ENCODE peak calls at places on chromosomes 7 and 10, in seven cellular contexts. Q is right lobe of liver, M is IMR-90, H is lower leg skin, J is breast epithelium, I is uterus, B is endothelial cell of umbilical vein. N is an unnamed sample.
A peak's percentile ranks its signal among the peaks of the same experiment; 100 is the strongest.

GRCh38 chr10:55305281-55305680 is 504.2 kb upstream of the PCDH15 start:
- DNase-seq in M (no peak), B (no peak), Q (no peak), J (no peak), H (no peak), I (no peak), N (no peak)

GRCh38 chr7:114087674-114088539 is 169.1 kb upstream of the PPP1R3A start:
- DNase-seq in Q (peak; percentile 44), J (no peak), B (peak; percentile 6), M (no peak), H (no peak), I (peak; percentile 27), N (no peak)

GRCh38 chr7:137579913-137580640 is 236.5 kb upstream of the PTN start:
- DNase-seq in Q (no peak), B (peak; percentile 90), M (peak; percentile 95), I (no peak), J (no peak), H (no peak), N (no peak)

GRCh38 chr7:131302876-131303707 is 24.6 kb upstream of the MKLN1 start:
- DNase-seq in M (peak; percentile 23), I (no peak), B (peak; percentile 33), J (no peak), Q (peak; percentile 37), H (no peak), N (no peak)

GRCh38 chr7:90512841-90513254 is 43.4 kb downstream of the PTTG1IP2 start:
- DNase-seq in H (no peak), M (no peak), B (no peak), I (no peak), J (no peak), Q (no peak), N (no peak)

GRCh38 chr7:128404826-128405344 is 4.9 kb downstream of the IMPDH1 start:
- DNase-seq in B (peak; percentile 34), H (no peak), Q (no peak), J (no peak), I (no peak), M (peak; percentile 5), N (no peak)

GRCh38 chr7:95420996-95421846 is 13.6 kb downstream of the PON2 start:
- DNase-seq in B (no peak), H (no peak), Q (no peak), M (peak; percentile 79), J (no peak), I (no peak), N (no peak)

GRCh38 chr7:20650782-20651181 is 35.3 kb downstream of the ABCB5 start:
- DNase-seq in H (no peak), I (no peak), B (no peak), M (no peak), J (no peak), Q (no peak), N (no peak)

GRCh38 chr10:121310151-121310711 is 288.0 kb downstream of the FGFR2 start:
- DNase-seq in H (no peak), B (no peak), M (no peak), Q (no peak), J (no peak), I (no peak), N (no peak)

GRCh38 chr7:128879461-128879938 is 16.8 kb downstream of the ATP6V1F start:
- DNase-seq in Q (peak; percentile 59), M (no peak), I (no peak), H (no peak), J (no peak), B (no peak), N (peak; percentile 63)

GRCh38 chr7:106430535-106431455 is 146.0 kb upstream of the NAMPT start:
- DNase-seq in B (no peak), Q (no peak), J (no peak), M (no peak), H (no peak), I (no peak), N (no peak)

GRCh38 chr7:44213206-44213871 is 12.6 kb downstream of the YKT6 start:
- DNase-seq in I (no peak), M (no peak), B (no peak), Q (no peak), H (no peak), J (peak; percentile 27), N (no peak)

GRCh38 chr10:101834341-101834740 is 9.3 kb downstream of the KCNIP2 start:
- DNase-seq in B (no peak), I (no peak), J (no peak), Q (peak; percentile 33), H (no peak), M (no peak), N (peak; percentile 87)

GRCh38 chr7:130392456-130392860 is 12.2 kb downstream of the CPA1 start:
- DNase-seq in H (no peak), Q (no peak), M (peak; percentile 71), I (no peak), J (no peak), B (no peak), N (no peak)

GRCh38 chr10:125159486-125159931 is 854 bp downstream of the CTBP2 start:
- DNase-seq in M (no peak), Q (peak; percentile 46), B (no peak), I (peak; percentile 42), H (no peak), J (peak; percentile 50), N (peak; percentile 87)

GRCh38 chr7:87058739-87059524 is 522 bp downstream of the ELAPOR2 start:
- DNase-seq in M (no peak), I (no peak), B (peak; percentile 28), J (peak; percentile 54), H (no peak), Q (no peak), N (no peak)

GRCh38 chr10:14022052-14022451 is 308.7 kb downstream of the FRMD4A start:
- DNase-seq in B (no peak), J (no peak), M (no peak), Q (no peak), H (no peak), I (no peak), N (no peak)

GRCh38 chr7:75971961-75972763 is 22.2 kb downstream of the TMEM120A start:
- DNase-seq in I (peak; percentile 39), B (no peak), J (no peak), Q (no peak), H (no peak), M (no peak), N (peak; percentile 81)

GRCh38 chr10:14738011-14738510 is 36.6 kb downstream of the FAM107B start:
- DNase-seq in Q (no peak), B (no peak), I (no peak), M (no peak), J (no peak), H (no peak), N (no peak)

GRCh38 chr7:35037526-35038339 is 448 bp upstream of the DPY19L1 start:
- DNase-seq in B (peak; percentile 89), H (peak; percentile 85), Q (peak; percentile 97), I (peak; percentile 90), J (peak; percentile 91), M (peak; percentile 94), N (peak; percentile 99)
- TF ChIP-seq POLR2A in B (no peak), H (no peak), Q (no peak), I (peak; percentile 7), J (no peak), M (peak; percentile 36), N (no peak)

DNA sequence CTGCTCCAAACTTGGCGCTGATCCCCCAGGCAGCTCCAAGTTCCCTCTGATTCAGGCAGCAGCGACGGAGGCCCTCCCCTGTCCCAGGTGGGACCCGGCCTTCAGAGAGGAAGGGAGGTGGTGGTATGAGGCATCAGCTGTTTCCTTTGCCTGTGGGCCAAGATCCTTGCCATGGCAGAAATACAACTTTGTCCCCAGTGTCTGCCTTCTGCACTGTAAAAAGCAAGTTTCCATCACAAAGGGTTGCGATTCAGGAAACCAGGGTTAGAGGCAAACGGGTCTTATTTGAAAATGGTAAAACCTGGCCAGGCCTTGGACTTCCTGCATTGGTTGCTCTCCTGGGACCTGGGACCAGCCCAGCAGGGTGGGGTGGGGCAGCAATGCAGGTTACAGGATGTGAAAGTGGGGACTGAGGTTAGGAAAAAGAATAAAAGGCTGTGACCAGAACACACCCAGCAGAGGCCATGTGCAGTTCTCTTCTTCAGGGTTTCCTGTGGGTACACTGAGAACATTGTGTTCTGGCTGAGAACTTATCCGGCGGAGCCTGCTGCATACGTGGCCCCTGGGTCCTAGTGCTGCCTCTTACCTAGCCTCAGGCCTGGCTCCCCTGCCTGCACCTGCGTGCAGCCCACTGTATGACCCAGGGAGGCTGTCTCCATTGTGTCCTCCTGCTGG is 25.1 kb upstream of the DDIT4 start:
- DNase-seq in H (peak; percentile 93), I (peak; percentile 91), J (peak; percentile 72), M (no peak), B (peak; percentile 91), Q (peak; percentile 55), N (peak; percentile 96)
- H3K4me3 ChIP-seq in H (no peak overlapping the region), I (peak overlapping the region; percentile 10), J (no peak overlapping the region), M (no peak overlapping the region), B (no peak overlapping the region), Q (peak overlapping the region; percentile 14), N (peak overlapping the region; percentile 7)

GRCh38 chr7:24979863-24980694 is at the start of gene OSBPL3:
- DNase-seq in I (peak; percentile 93), Q (peak; percentile 96), M (peak; percentile 95), H (peak; percentile 94), B (peak; percentile 95), J (peak; percentile 94), N (peak; percentile 98)
- TF ChIP-seq POLR2A in I (peak; percentile 67), Q (peak; percentile 73), M (peak; percentile 79), H (no peak), B (peak; percentile 58), J (no peak), N (no peak)

GRCh38 chr10:75404335-75405200 is 3.0 kb upstream of the ZNF503 start:
- DNase-seq in Q (peak; percentile 42), M (no peak), J (peak; percentile 54), H (no peak), I (peak; percentile 55), B (no peak), N (no peak)

GRCh38 chr10:75406158-75407065 is 4.8 kb upstream of the ZNF503 start:
- DNase-seq in Q (no peak), J (no peak), H (no peak), M (no peak), B (no peak), I (no peak), N (no peak)

GRCh38 chr10:75407296-75407715 is 5.7 kb upstream of the ZNF503 start:
- DNase-seq in M (no peak), J (no peak), Q (no peak), I (no peak), H (no peak), B (no peak), N (no peak)

GRCh38 chr10:75404023-75404334 is 2.4 kb upstream of the ZNF503 start:
- DNase-seq in Q (no peak), H (no peak), I (no peak), J (no peak), M (no peak), B (no peak), N (no peak)

DNA sequence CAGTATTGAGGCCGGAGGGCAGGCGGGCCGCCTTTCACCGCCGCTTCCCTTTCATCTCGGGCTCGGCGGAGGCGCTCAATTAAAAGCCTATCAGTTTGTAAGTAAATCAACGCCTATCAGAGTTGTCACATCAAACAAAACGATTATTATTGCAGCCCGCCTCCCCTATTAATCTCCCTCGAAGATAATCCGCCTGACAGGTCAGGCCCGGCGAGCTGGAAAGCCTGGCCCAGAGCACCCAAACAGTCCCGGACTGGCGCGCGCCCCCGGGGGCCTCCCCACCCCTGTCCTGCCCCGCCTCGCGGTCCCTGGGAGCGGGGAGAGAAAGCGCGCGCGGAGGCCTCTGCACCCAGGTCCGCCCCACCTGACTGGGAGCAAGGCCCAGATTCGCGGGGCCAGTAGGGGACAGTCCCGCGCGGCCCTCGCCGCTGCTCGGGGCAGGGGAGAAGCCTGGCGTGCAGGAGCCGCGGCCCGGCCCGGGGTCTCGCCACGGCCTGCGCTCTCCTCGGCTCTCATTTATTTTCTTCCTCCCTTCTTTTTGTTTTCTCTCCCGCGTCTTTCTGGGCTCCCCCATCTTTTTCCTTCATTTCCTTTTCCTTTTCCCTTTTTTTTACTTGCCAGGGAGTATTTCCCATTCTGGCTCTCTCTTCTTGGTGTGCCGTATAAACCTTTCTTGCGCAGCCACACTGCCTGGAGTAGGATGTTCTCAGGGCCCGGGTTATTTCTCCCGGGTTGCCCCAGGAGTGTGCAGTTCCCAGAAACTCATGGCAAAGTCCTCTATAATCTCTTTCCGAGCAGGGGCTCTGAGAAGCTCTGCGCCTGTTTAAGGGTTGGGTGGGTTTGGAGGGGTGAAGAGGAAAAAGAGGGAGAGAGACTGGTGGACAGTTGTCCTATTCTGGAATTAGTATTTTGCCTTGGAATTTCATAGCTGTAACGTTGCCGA is 3.9 kb upstream of the ZNF503 start:
- DNase-seq in Q (no peak), J (no peak), I (peak; percentile 63), H (no peak), B (no peak), M (no peak), N (no peak)
- H3K4me3 ChIP-seq in Q (peak overlapping the region; percentile 86), J (peak overlapping the region; percentile 80), I (peak overlapping the region; percentile 82), H (no peak overlapping the region), B (no peak overlapping the region), M (no peak overlapping the region), N (no peak overlapping the region)